ENCODE peak calls at places on chromosomes 16 and 17, in six cellular contexts. V is A549, L is IMR-90, X is GM12878, Q is HepG2, B is K562. D is an unnamed sample.

GRCh38 chr16:83943516-83944050 is 9.5 kb upstream of the OSGIN1 start:
- DNase-seq in B (no peak), V (no peak), Q (no peak), L (no peak), X (no peak), D (no peak)

GRCh38 chr17:67385122-67385988 is 8.3 kb downstream of the PITPNC1 start:
- DNase-seq in B (no peak), V (no peak), Q (no peak), X (no peak), L (no peak), D (no peak)

GRCh38 chr16:21116148-21116693 is 34.4 kb downstream of the DNAH3 start:
- DNase-seq in V (no peak), B (no peak), X (no peak), L (no peak), Q (peak), D (no peak)

GRCh38 chr16:84137287-84137686 is 7.7 kb downstream of the HSDL1 start:
- DNase-seq in L (no peak), X (no peak), V (no peak), Q (no peak), B (no peak), D (no peak)

GRCh38 chr16:12271006-12271405 is 294.5 kb downstream of the SNX29 start:
- DNase-seq in V (no peak), Q (peak), L (peak), X (no peak), B (peak), D (peak)

GRCh38 chr16:5607169-5607568 is 509.6 kb upstream of the EEF2KMT start:
- DNase-seq in X (no peak), B (no peak), V (no peak), L (no peak), Q (no peak), D (no peak)

GRCh38 chr17:7590743-7591142 is 849 bp upstream of the SOX15 start:
- DNase-seq in V (peak), L (peak), X (no peak), B (no peak), Q (no peak), D (no peak)

GRCh38 chr17:30550512-30551273 is 73.5 kb downstream of the GOSR1 start:
- DNase-seq in V (no peak), L (peak), B (peak), X (peak), Q (no peak), D (no peak)

GRCh38 chr16:53898993-53899392 is 195.0 kb downstream of the FTO start:
- DNase-seq in L (no peak), Q (peak), X (no peak), B (no peak), V (no peak), D (no peak)

GRCh38 chr17:12769981-12770380 is 19.3 kb upstream of the ARHGAP44 start:
- DNase-seq in Q (no peak), V (no peak), X (no peak), B (no peak), L (peak), D (no peak)

GRCh38 chr16:6682142-6682811 is 650.4 kb upstream of the RBFOX1 start:
- DNase-seq in V (peak), B (peak), Q (peak), L (no peak), X (no peak), D (peak)

GRCh38 chr16:66365588-66365987 is 903 bp upstream of the CDH5 start:
- DNase-seq in L (peak), V (no peak), Q (no peak), X (no peak), B (no peak), D (no peak)

GRCh38 chr16:72129976-72130656 is 36.5 kb downstream of the DHX38 start:
- DNase-seq in L (no peak), V (no peak), Q (no peak), B (no peak), X (no peak), D (no peak)

GRCh38 chr16:80274576-80275191 is 266.1 kb upstream of the DYNLRB2 start:
- DNase-seq in V (no peak), X (no peak), L (peak), B (no peak), Q (no peak), D (no peak)

GRCh38 chr17:74810699-74811485 is 34.7 kb upstream of the NAT9 start:
- DNase-seq in L (no peak), V (no peak), Q (no peak), B (no peak), X (no peak), D (no peak)

GRCh38 chr17:49003557-49004511 is 6.6 kb downstream of the IGF2BP1 start:
- DNase-seq in Q (no peak), L (peak), B (peak), V (no peak), X (no peak), D (no peak)

GRCh38 chr16:46974352-46974751 is 878 bp upstream of the DNAJA2 start:
- DNase-seq in V (peak), X (peak), L (no peak), B (peak), Q (peak), D (peak)

GRCh38 chr17:38613981-38614779 is 8.4 kb upstream of the SRCIN1 start:
- DNase-seq in L (no peak), X (no peak), V (no peak), Q (peak), B (no peak), D (no peak)

GRCh38 chr16:5428932-5429331 is 331.3 kb upstream of the EEF2KMT start:
- DNase-seq in L (no peak), B (no peak), X (no peak), V (no peak), Q (peak), D (peak)

GRCh38 chr16:31471875-31472558 is at the start of gene TGFB1I1:
- DNase-seq in L (peak), V (peak), X (no peak), B (no peak), Q (no peak), D (peak)

GRCh38 chr17:74778960-74779359 is 2.8 kb upstream of the NAT9 start:
- DNase-seq in L (peak), B (no peak), X (no peak), Q (no peak), V (no peak), D (no peak)

GRCh38 chr16:35754391-35755369 is 2295.3 kb downstream of the TP53TG3F start:
- DNase-seq in Q (no peak), X (no peak), B (no peak), L (no peak), V (no peak), D (no peak)

GRCh38 chr16:75044800-75045361 is 46.1 kb downstream of the ZNRF1 start:
- DNase-seq in X (no peak), L (no peak), Q (no peak), B (no peak), V (no peak), D (no peak)

GRCh38 chr17:1558401-1558800 is 4.2 kb downstream of the PITPNA start:
- DNase-seq in B (no peak), Q (no peak), V (no peak), L (no peak), X (no peak), D (no peak)

GRCh38 chr16:47657977-47658376 is 196.8 kb downstream of the PHKB start:
- DNase-seq in B (no peak), Q (no peak), X (no peak), L (no peak), V (no peak), D (no peak)

GRCh38 chr16:57540906-57541753 is 1.3 kb upstream of the ADGRG5 start:
- DNase-seq in Q (no peak), V (no peak), X (no peak), L (no peak), B (no peak), D (peak)

DNA sequence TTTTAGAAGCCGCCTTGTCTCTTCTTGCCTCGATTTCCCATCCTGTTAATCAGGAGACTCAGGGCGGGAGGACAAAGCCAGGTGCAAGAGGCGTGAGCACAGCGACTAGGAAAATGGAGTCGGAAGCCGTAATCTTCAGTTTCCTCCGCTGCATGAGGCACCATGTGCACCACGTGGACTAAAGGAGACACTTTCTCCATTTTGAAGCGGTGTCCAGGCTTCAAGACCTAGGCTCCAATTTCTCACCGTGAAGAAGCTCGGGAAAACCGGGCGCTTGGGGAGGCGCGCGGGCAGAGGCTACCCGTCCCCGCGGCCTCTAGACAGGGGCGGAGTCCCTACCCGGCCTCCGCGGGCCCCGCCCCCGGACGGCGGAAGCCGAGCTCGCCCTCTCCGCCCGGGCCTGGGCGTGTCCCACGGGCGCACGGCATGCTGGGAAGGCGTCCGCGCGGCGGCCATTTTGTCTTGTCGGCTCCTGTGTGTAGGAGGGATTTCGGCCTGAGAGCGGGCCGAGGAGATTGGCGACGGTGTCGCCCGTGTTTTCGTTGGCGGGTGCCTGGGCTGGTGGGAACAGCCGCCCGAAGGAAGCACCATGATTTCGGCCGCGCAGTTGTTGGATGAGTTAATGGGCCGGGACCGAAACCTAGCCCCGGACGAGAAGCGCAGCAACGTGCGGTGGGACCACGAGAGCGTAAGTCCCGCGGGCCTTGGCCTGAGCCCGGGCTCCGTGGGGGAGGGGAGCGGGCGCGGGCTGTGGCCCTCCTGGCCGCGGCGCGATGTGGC is at the start of gene LUC7L3:
- DNase-seq in B (peak), V (peak), L (peak), X (peak), Q (peak), D (peak)
- TF ChIP-seq BHLHE40 in B (no peak), V (no peak), L (no peak), X (peak), Q (peak), D (no peak)

DNA sequence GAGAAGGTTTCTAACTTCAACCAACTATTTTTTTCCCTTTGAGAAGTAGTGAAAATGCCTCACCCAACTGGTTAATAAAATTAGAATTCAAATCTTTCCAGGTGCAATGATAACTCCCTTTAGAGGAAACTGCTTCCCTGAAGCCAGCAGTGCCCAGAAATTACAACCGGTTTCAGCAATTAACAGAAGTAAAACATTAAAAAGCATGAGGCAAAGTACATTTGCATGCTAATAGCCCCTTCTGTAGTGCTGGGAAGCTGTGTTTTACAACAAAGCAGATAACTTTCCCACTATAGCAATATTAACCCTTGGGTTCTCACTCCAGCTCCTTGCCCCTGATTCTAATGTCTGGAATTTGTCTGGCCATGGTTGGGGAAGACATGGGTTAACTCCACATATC is 101.8 kb downstream of the SOX9 start:
- DNase-seq in B (no peak), Q (no peak), X (no peak), L (no peak), V (no peak), D (no peak)
- TF ChIP-seq BHLHE40 in B (no peak), Q (no peak), X (no peak), L (no peak), V (no peak), D (no peak)

GRCh38 chr17:80960037-80960796 is 31.4 kb upstream of the CHMP6 start:
- DNase-seq in X (no peak), L (no peak), Q (no peak), V (no peak), B (no peak), D (no peak)

GRCh38 chr17:80960797-80961452 is 30.7 kb upstream of the CHMP6 start:
- DNase-seq in B (no peak), X (no peak), V (no peak), L (no peak), Q (no peak), D (no peak)

GRCh38 chr17:80957461-80957941 is 34.1 kb upstream of the CHMP6 start:
- DNase-seq in V (no peak), X (no peak), Q (no peak), B (no peak), L (no peak), D (no peak)

GRCh38 chr17:80961516-80961915 is 30.1 kb upstream of the CHMP6 start:
- DNase-seq in Q (no peak), L (no peak), V (no peak), X (no peak), B (no peak), D (no peak)

GRCh38 chr17:80959330-80960036 is 32.2 kb upstream of the CHMP6 start:
- DNase-seq in X (no peak), Q (no peak), V (no peak), B (no peak), L (peak), D (no peak)
- TF ChIP-seq BHLHE40 in X (no peak), Q (no peak), V (no peak), B (no peak), L (no peak), D (no peak)

GRCh38 chr16:70457446-70457845 is 3.1 kb downstream of the FCSK start:
- DNase-seq in B (no peak), V (no peak), X (no peak), L (no peak), Q (no peak), D (no peak)

GRCh38 chr16:70453117-70453890 is 1.1 kb upstream of the FCSK start:
- DNase-seq in Q (no peak), B (peak), X (no peak), V (no peak), L (no peak), D (no peak)

GRCh38 chr16:70455910-70456309 is 1.5 kb downstream of the FCSK start:
- DNase-seq in X (no peak), L (no peak), B (peak), Q (no peak), V (no peak), D (no peak)

GRCh38 chr16:70454221-70455034 is at the start of gene FCSK:
- DNase-seq in B (peak), Q (peak), V (peak), L (peak), X (no peak), D (peak)

DNA sequence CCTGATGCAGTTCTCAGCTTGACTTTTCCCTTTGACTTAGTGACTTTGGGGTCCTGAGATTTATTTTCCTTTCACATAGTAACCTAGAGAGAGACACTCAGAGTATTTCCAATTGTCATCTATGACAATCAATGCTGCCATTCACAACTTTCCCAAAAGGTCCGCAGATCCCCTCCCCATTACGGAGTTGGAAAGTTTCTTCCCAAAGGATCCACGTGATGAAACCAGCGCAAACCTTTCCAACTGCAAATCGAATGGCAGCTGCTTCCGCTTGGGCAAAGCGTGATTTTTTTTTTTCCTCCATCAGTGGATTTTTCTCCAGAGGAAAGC is 539 bp upstream of the FCSK start:
- DNase-seq in X (no peak), L (no peak), B (no peak), Q (no peak), V (peak), D (peak)
- TF ChIP-seq BHLHE40 in X (peak), L (no peak), B (no peak), Q (no peak), V (no peak), D (no peak)

DNA sequence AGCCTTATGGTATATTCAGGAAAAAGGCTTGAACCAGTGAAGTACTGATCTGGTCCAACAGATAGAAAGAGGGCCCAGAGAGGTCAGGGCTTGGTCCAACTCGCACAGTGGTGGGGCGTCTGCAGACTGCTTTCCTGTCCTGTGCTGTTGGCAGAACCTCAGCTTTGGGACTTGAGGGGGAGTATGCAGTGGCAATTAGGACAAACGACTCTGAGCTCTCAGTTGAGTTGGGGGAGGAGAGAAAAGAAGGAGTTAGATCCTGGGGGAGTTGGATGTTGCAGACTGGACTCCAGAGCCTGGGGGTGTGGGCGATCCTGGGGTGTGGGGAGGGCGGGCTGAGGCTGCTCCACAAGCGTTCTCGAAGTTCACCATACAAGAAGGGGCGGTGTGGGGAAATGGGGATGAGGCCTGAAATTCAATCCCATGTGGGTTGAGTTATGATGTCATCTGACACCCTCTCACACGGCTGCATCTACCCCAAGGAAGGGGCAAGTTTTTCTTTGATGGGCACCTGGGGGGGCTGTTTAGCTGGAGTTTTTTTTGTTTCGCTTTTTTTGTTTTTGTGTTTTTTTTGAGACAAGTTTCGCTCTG is 14.6 kb downstream of the GRB7 start:
- DNase-seq in V (no peak), L (no peak), B (no peak), Q (no peak), X (no peak), D (no peak)
- TF ChIP-seq BHLHE40 in V (no peak), L (no peak), B (no peak), Q (no peak), X (no peak), D (no peak)

GRCh38 chr17:48003686-48004120 is 32.8 kb downstream of the CDK5RAP3 start:
- DNase-seq in V (no peak), B (no peak), L (no peak), X (no peak), Q (no peak), D (no peak)

GRCh38 chr17:48001187-48001586 is 30.3 kb downstream of the CDK5RAP3 start:
- DNase-seq in Q (no peak), X (no peak), V (no peak), L (peak), B (no peak), D (no peak)

GRCh38 chr17:48002208-48002919 is 31.5 kb downstream of the CDK5RAP3 start:
- DNase-seq in X (peak), Q (peak), L (peak), V (peak), B (peak), D (no peak)

GRCh38 chr17:48004973-48005372 is 32.6 kb downstream of the COPZ2 start:
- DNase-seq in L (no peak), B (no peak), X (no peak), Q (no peak), V (no peak), D (no peak)

GRCh38 chr17:48002920-48003685 is 32.2 kb downstream of the CDK5RAP3 start:
- DNase-seq in L (no peak), X (no peak), B (no peak), Q (no peak), V (no peak), D (no peak)
- TF ChIP-seq BHLHE40 in L (no peak), X (no peak), B (no peak), Q (no peak), V (no peak), D (no peak)

DNA sequence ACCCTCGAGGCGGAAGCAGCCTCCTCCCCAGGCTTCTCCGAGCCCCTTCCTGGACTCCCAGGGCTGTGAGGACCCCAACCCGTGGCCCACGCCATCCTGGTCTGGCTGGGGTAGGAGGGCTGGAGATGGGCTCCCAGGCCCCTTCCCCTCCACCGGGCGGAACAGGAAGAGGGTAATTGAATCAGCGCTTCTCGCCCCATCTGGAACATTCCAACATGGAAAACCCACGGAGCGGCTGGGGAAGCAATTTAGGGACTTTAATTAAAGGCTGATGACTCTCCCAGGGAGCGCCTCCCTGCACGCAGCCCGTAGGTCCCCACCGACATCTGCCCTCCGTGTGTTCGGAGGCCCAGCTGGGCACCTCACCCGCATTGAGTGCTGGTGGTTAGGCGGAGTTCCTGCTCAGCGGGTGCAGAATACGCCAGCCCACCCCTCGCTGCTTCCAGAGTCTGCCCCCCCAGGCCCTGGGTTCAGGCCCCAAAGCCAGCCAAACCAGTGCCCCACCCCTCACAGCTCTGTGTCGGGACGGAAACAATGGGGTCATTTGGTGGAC is 10.1 kb downstream of the HS3ST6 start:
- DNase-seq in B (no peak), L (no peak), X (no peak), Q (no peak), V (no peak), D (no peak)
- TF ChIP-seq BHLHE40 in B (no peak), L (no peak), X (no peak), Q (no peak), V (no peak), D (no peak)

DNA sequence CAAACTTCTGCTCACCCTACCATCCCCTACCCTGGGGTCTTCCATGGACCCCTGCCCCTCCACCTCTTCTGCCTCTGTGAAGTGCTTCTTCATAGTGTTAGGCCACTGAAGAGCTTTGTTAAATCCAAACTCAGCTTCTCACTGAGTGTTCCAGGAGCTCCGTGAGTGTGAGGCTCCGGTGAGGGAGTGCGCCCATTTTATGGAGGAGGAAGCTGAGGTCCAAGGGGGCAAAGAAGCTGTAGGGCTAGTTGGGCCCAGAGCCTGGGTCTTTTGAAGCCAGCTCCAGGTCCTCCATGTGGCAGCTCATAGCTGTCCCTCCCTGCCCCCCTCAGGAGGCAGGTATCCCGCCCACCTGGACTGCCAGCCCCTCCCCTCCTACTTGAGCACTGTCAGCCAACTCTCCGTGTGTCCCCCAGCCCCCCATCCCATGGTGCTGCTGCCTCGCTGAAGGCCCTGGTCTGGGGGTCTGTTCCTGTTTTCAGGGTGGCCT is 6.0 kb downstream of the FMNL1 start:
- DNase-seq in V (no peak), B (no peak), Q (no peak), L (no peak), X (no peak), D (no peak)
- TF ChIP-seq BHLHE40 in V (no peak), B (no peak), Q (no peak), L (no peak), X (no peak), D (no peak)